ENCODE peak calls at places on chromosomes 12 and 14, in seven cellular contexts. E is esophagus squamous epithelium, L is HFF-Myc, X is lower leg skin, J is AG04449, F is colonic mucosa, H is choroid plexus epithelial cell. A is an unnamed sample.

GRCh38 chr14:73935666-73936065 is 14.2 kb downstream of the FAM161B start:
- DNase-seq in H (peak), L (no peak), J (no peak), E (no peak), X (no peak), F (no peak), A (no peak)

GRCh38 chr12:113214938-113215400 is 6.3 kb upstream of the TPCN1 start:
- DNase-seq in F (no peak), X (peak), L (peak), E (no peak), H (peak), J (peak), A (peak)

GRCh38 chr12:48857278-48857994 is 5.5 kb upstream of the DDX23 start:
- DNase-seq in L (no peak), E (no peak), J (no peak), H (no peak), F (no peak), X (no peak), A (no peak)

GRCh38 chr12:110578522-110579238 is 4.4 kb downstream of the PPTC7 start:
- DNase-seq in X (no peak), H (no peak), E (no peak), F (no peak), L (no peak), J (no peak), A (no peak)

GRCh38 chr12:98656289-98657101 is 11.4 kb downstream of the APAF1 start:
- DNase-seq in J (no peak), X (no peak), H (no peak), L (no peak), E (no peak), F (no peak), A (no peak)

GRCh38 chr12:53098982-53099651 is 1.6 kb downstream of the IGFBP6 start:
- DNase-seq in X (peak), J (peak), E (no peak), L (peak), F (peak), H (peak), A (peak)

GRCh38 chr12:85642810-85643209 is 193.4 kb downstream of the RASSF9 start:
- DNase-seq in F (no peak), L (no peak), H (peak), E (no peak), X (no peak), J (peak), A (no peak)

GRCh38 chr12:25130741-25131188 is 64.2 kb downstream of the DNAI7 start:
- DNase-seq in X (no peak), E (no peak), J (peak), F (no peak), L (no peak), H (peak), A (no peak)

GRCh38 chr12:69534389-69534822 is 50.9 kb upstream of the CCT2 start:
- DNase-seq in E (peak), J (peak), F (peak), X (no peak), L (peak), H (peak), A (peak)

GRCh38 chr14:51817326-51817725 is 43.1 kb upstream of the GNG2 start:
- DNase-seq in F (no peak), X (no peak), E (no peak), H (no peak), L (no peak), J (no peak), A (no peak)

GRCh38 chr12:34405286-34406227 is 383.3 kb downstream of the ALG10 start:
- DNase-seq in X (peak), F (peak), H (no peak), J (no peak), L (no peak), E (no peak), A (peak)

GRCh38 chr14:71320734-71321555 is 413.7 kb downstream of the PCNX1 start:
- DNase-seq in E (no peak), H (peak), J (no peak), L (no peak), X (peak), F (peak), A (peak)

GRCh38 chr12:110647669-110648068 is 33.7 kb downstream of the TCTN1 start:
- DNase-seq in L (no peak), J (no peak), E (no peak), X (no peak), H (no peak), F (no peak), A (no peak)

GRCh38 chr14:67698179-67698578 is 2.6 kb upstream of the RDH11 start:
- DNase-seq in H (no peak), E (no peak), X (no peak), L (no peak), J (no peak), F (no peak), A (no peak)

GRCh38 chr14:100542619-100543205 is 44.5 kb downstream of the BEGAIN start:
- DNase-seq in F (no peak), X (peak), J (no peak), E (no peak), L (no peak), H (no peak), A (no peak)

GRCh38 chr12:111405856-111406473 is at the start of gene SH2B3:
- DNase-seq in X (peak), H (no peak), L (no peak), J (no peak), F (peak), E (no peak), A (no peak)

GRCh38 chr12:114013601-114014345 is 47.6 kb upstream of the RBM19 start:
- DNase-seq in H (peak), L (peak), E (no peak), X (no peak), F (no peak), J (no peak), A (no peak)

GRCh38 chr12:116687888-116688287 is 50.0 kb downstream of the SPRING1 start:
- DNase-seq in X (peak), H (peak), F (peak), E (no peak), L (no peak), J (no peak), A (no peak)

GRCh38 chr14:55512421-55512820 is 67.6 kb upstream of the KTN1 start:
- DNase-seq in E (no peak), H (no peak), F (no peak), L (no peak), X (no peak), J (peak), A (no peak)

GRCh38 chr12:11615481-11615880 is 34.0 kb upstream of the ETV6 start:
- DNase-seq in J (no peak), L (no peak), H (no peak), E (no peak), X (no peak), F (no peak), A (no peak)

DNA sequence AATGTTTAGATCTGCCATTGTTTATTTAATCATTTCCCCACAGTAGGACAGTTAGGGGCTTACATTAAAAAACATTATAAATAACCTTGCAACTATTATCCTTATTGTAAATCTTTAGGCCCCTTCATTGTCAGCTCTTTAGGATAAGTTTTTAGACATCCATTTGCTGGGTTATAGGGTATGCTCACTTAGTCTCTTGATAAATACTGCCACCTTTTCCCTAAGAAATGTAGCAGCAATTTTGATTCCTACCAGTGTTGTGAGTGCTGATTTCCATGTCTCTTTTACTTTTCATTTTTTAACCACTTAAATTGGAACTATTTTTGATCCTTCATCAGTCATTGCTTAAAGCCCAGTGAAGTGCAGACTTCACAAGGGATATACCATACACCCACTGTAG is 94.4 kb downstream of the AVPR1A start:
- DNase-seq in J (no peak), L (no peak), F (no peak), H (peak), E (no peak), X (no peak), A (no peak)
- TF ChIP-seq CTCF in J (no peak), L (no peak), F (no peak), H (no peak), E (no peak), X (no peak), A (peak)

GRCh38 chr14:69299286-69300035 is 39.5 kb downstream of the GALNT16 start:
- DNase-seq in L (no peak), F (no peak), E (no peak), H (no peak), X (peak), J (no peak), A (no peak)
- TF ChIP-seq CTCF in L (peak), F (no peak), E (no peak), H (peak), X (no peak), J (peak), A (peak)

GRCh38 chr12:450438-450837 is 9.3 kb upstream of the B4GALNT3 start:
- DNase-seq in L (no peak), H (no peak), F (peak), X (no peak), E (no peak), J (no peak), A (no peak)

GRCh38 chr12:449203-449602 is 10.5 kb upstream of the B4GALNT3 start:
- DNase-seq in L (no peak), H (no peak), F (no peak), J (no peak), E (no peak), X (no peak), A (no peak)

GRCh38 chr12:457676-458075 is 2.1 kb upstream of the B4GALNT3 start:
- DNase-seq in H (no peak), E (no peak), J (no peak), F (no peak), X (no peak), L (no peak), A (no peak)

GRCh38 chr12:455821-456220 is 3.9 kb upstream of the B4GALNT3 start:
- DNase-seq in H (no peak), J (no peak), X (no peak), L (no peak), E (no peak), F (no peak), A (no peak)

DNA sequence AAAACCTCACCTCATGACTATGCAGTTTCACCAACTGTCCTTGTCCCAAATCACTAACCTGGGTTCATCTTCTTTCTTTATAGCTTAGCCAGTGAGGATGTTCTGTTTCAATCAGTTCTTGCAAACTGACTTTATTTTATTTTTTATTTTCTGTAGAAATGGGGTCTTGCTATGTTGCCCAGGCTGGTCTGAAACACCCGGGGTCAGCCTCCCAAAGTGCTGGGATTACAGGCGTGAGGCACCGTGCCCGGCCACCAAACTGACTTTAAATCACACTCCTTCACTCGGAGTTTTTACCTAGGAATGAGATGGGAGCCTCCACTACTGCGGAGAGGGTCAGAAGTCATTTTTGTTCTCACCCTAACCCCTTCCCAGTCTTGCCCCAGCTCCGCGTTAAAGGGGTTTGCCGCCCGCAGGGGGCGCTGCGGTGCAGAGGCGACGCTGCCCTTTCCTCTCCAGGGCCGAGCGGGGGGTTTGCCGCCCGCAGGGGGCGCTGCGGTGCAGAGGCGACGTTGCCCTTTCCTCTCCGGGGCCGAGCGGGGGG is 7.0 kb upstream of the B4GALNT3 start:
- DNase-seq in J (no peak), E (no peak), H (no peak), L (no peak), X (no peak), F (peak), A (no peak)
- TF ChIP-seq CTCF in J (peak), E (no peak), H (peak), L (no peak), X (no peak), F (no peak), A (no peak)

DNA sequence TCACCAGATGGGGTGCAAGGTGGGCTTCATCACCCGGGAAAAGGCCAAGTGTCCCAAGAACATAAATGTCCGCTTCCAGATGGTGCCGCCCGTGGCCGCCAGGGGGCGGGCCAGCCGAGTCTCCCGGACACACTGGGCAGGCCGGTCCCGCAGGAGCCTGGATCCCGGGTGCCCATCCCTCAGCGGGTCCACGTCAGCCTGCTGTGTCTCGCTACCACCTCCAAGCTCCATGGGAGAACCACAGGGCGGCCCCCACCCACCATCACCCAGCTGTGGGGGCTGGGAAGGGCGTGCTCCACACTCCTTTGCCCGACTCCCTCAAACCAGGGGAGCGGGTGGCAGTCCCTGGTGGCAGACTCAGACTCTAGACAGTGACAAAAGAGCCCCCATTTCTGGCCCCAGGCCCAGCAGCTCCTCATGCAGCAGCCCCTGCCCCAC is 22.0 kb upstream of the NUDT14 start:
- DNase-seq in X (peak), H (peak), E (no peak), L (no peak), F (peak), J (no peak), A (peak)
- TF ChIP-seq CTCF in X (no peak), H (peak), E (peak), L (peak), F (peak), J (peak), A (peak)

DNA sequence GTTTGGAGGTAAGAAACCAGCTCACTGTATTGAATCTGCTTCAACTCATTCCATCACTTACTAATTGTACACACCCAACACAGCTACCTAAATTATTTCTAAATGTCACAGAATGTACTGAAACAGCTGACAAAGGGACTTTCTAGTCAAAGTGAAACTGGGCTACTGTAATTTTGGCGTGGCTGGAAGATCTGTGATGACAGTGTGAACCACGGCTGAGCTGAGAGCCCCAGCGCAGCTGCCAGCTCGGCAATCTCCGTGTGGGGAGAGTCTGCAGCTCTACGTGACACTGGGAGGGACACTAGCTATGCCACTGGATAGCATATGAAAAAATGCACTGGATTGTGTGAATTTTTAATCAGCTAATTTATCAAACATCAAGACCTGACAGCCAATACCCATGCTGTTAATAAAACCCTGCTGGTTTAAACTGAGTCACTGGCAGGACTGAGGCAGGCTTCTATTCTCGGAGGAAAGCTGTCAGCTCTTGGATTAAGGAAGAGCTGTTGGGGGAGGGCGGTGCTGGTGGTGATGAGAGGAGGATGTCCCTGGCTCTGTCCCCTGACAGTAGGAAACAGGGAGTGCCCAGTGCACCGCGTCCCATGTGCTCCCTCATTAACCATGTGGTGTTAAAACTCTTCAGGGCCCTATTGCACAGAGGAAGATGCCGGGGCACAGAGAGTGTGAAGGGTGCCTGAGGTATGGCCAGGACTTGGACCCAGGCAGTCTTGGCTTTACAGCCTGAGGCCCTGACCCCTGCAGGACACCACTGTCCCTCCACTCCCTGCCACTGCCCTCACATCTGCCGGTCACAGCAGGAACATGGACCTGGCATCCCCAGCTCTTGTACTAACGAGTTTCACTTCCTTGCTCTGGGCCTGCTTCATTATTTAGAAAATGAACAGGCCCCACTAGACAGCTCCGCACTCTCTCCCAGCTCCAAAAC is 13.3 kb downstream of the SLC15A4 start:
- DNase-seq in H (no peak), F (no peak), J (no peak), E (no peak), X (no peak), L (no peak), A (no peak)
- TF ChIP-seq CTCF in H (no peak), F (no peak), J (no peak), E (no peak), X (no peak), L (no peak), A (no peak)

GRCh38 chr14:24394275-24394674 is 4.5 kb upstream of the NYNRIN start:
- DNase-seq in E (no peak), L (no peak), J (no peak), X (no peak), H (no peak), F (no peak), A (no peak)

GRCh38 chr14:24395609-24396580 is 2.9 kb upstream of the NYNRIN start:
- DNase-seq in J (no peak), X (no peak), E (no peak), L (no peak), H (no peak), F (no peak), A (no peak)

GRCh38 chr14:24390696-24391468 is 7.9 kb upstream of the NYNRIN start:
- DNase-seq in J (no peak), F (no peak), H (no peak), E (no peak), X (no peak), L (no peak), A (no peak)

GRCh38 chr14:24389266-24389855 is 9.4 kb upstream of the NYNRIN start:
- DNase-seq in H (peak), L (no peak), X (no peak), E (no peak), J (no peak), F (no peak), A (no peak)

DNA sequence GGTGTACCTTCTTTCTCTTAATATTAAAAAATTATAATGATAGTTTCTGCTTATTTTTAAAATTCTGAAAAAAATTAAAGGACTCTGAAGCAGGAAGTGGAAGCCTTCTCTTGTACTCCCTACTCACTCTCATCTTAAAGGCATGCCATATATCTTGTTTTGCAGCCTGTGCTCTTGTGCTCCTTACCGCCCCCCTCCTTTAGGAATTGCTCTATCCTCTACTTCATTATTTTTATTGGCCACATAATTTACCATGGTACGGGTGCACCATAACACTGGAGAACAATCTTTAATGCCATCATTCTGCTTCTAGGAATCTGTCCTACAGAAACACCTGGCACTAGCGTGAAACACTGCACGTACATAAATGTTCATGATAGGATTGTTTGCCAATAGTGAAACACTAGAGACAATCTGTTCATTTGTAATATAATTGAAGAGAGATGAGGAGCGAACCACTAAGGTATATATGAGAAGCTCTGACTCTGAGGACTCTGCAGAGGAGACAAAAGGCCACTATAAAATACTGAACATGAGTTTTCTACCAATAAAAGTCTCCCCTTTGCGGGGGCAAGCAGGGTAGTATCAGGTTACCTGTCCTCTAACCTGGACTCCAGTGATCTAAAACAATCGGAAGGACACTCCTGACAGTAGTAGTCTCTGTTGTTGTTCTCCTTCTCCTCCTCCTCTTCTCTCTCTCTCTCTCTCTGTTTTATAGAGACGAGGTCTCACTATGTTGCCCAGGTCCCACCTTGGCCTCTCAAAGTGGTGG is 6.3 kb upstream of the NYNRIN start:
- DNase-seq in H (peak), J (no peak), X (no peak), L (no peak), E (no peak), F (peak), A (no peak)
- TF ChIP-seq CTCF in H (peak), J (peak), X (no peak), L (no peak), E (peak), F (no peak), A (peak)

DNA sequence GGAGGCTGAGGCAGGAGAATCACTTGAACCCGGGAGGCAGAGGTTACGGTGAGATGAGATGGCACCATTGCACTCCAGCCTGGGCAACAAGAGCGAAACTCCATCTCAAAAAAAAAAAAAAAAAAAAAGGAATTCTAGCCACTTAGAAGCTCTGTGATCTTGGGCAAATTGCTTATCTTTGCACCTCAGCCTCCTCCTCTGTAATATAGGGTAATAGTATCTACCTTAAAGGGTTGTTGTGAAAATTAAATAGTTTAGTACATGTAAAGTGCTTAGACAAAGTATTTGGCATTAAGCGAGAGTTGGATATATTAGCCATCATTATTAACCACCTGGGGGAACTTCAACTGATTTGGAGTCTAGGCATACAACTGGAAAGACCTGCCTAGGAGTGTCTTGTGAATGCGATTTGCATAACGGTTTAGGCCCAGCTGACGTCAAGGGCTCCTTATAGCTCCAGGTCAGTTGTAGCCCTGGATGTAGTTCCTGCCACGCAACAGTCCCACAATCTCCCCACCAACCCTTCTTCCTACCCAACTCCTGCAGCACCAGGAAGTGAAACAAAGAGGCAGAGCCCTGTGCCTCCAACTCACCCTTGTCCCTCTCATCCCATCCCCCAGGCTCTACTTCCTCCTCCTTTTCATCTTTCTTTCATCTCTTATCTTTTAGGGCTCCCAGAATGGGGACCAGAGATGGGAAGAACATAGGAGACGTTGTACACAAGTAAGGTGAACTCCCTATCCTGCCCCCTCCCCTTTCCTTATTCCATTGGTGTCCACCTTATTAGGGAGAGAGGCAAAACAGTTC is 2.1 kb upstream of the IL23A start:
- DNase-seq in E (no peak), F (no peak), H (no peak), L (no peak), J (no peak), X (no peak), A (no peak)
- TF ChIP-seq CTCF in E (no peak), F (no peak), H (no peak), L (no peak), J (no peak), X (no peak), A (no peak)

A was measured in osteocyte.